ENCODE peak calls at places on chromosomes 4 and X, in six cellular contexts. Y, L, F, M, C and X are unnamed samples.

GRCh38 chr4:142840516-142841123 is 5.5 kb downstream of the INPP4B start:
- DNase-seq in C (no peak), F (peak; percentile 69), M (no peak), L (no peak), Y (no peak), X (no peak)

GRCh38 chrX:27884654-27885053 is 76.9 kb downstream of the MAGEB10 start:
- DNase-seq in Y (no peak), C (no peak), L (no peak), M (no peak), F (no peak), X (no peak)

GRCh38 chr4:144645621-144646522 is at the start of gene HHIP:
- DNase-seq in M (peak; percentile 16), Y (peak; percentile 33), C (peak; percentile 34), F (peak; percentile 65), L (peak; percentile 87), X (peak; percentile 34)

GRCh38 chr4:138235419-138235952 is 6.7 kb downstream of the SLC7A11 start:
- DNase-seq in M (peak; percentile 64), Y (no peak), C (no peak), L (no peak), F (peak; percentile 83), X (no peak)

GRCh38 chrX:38552721-38553120 is 8.6 kb upstream of the TSPAN7 start:
- DNase-seq in F (no peak), Y (no peak), C (no peak), M (no peak), L (no peak), X (no peak)

GRCh38 chr4:11106190-11106589 is 322.5 kb downstream of the HS3ST1 start:
- DNase-seq in F (peak; percentile 23), C (no peak), L (no peak), M (peak; percentile 68), Y (no peak), X (no peak)

GRCh38 chr4:21656832-21657231 is 291.7 kb downstream of the KCNIP4 start:
- DNase-seq in L (no peak), F (peak; percentile 80), C (no peak), M (peak; percentile 59), Y (no peak), X (no peak)

GRCh38 chr4:157978680-157979361 is 194.0 kb downstream of the GASK1B start:
- DNase-seq in L (no peak), Y (peak; percentile 26), F (peak; percentile 83), M (peak; percentile 44), C (peak; percentile 23), X (peak; percentile 35)

GRCh38 chrX:17597836-17598434 is 139.4 kb upstream of the SCML1 start:
- DNase-seq in C (peak; percentile 83), F (peak; percentile 82), L (no peak), Y (peak; percentile 66), M (no peak), X (peak; percentile 74)

GRCh38 chr4:147518846-147519767 is 38.2 kb downstream of the EDNRA start:
- DNase-seq in Y (no peak), M (peak; percentile 60), L (no peak), C (peak; percentile 40), F (peak; percentile 86), X (peak; percentile 45)

GRCh38 chr4:85028910-85029309 is 62.4 kb upstream of the WDFY3 start:
- DNase-seq in Y (no peak), F (peak; percentile 82), M (no peak), L (no peak), C (no peak), X (no peak)

GRCh38 chr4:37453361-37454262 is 209.1 kb downstream of the NWD2 start:
- DNase-seq in L (peak; percentile 92), M (peak; percentile 28), F (peak; percentile 46), Y (peak; percentile 15), C (peak; percentile 30), X (peak; percentile 31)

GRCh38 chr4:30789219-30789671 is 69.1 kb downstream of the PCDH7 start:
- DNase-seq in L (no peak), F (no peak), C (no peak), Y (no peak), M (no peak), X (no peak)

DNA sequence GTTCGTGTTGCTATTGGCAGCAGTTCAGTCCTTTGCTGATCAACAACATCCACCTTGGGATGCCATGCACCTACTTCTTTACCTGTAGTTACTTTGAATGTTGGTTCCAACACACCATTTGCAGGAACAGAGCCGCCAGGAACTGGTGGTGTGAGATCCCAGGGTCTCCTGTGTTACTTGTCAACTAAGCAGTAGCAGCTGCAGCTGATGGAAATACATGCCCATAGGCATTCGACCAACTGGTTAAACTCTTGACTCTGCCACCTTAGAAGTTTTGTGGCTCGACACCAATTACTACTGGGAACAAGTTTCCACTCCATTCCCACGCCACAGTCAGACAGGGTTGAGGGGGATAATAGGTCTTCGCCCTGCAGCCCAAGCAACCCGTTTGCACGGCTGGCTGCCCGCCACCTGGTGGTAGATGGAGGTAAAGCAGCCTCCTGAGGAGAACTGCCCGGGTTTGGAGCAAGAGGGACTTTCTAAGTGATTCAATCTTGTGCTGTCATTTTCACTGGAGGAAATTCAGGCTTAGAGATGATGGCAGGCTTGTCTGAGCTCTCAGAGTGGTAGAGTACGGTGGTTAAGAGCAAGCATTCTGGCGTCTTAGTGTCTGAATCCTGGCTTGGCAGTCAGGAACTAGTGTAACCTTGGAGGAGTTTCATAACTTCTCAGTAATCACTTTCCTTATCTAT is 119.2 kb upstream of the TRIM2 start:
- DNase-seq in M (peak; percentile 74), F (peak; percentile 76), L (peak; percentile 94), Y (peak; percentile 57), C (peak; percentile 64), X (peak; percentile 74)
- TF ChIP-seq CTCF in M (peak; percentile 92), F (peak; percentile 98), L (peak; percentile 96), Y (peak; percentile 88), C (peak; percentile 92), X (peak; percentile 95)

GRCh38 chr4:101367201-101367600 is 19.9 kb upstream of the PPP3CA start:
- DNase-seq in C (no peak), M (peak; percentile 79), Y (no peak), F (peak; percentile 89), L (no peak), X (no peak)
- H3K4me3 ChIP-seq in C (no peak overlapping the region), M (no peak overlapping the region), Y (no peak overlapping the region), F (no peak overlapping the region), L (no peak overlapping the region), X (no peak overlapping the region)

GRCh38 chr4:169005453-169006099 is 4.5 kb downstream of the CBR4 start:
- DNase-seq in M (no peak), L (no peak), F (peak; percentile 35), C (no peak), Y (no peak), X (no peak)
- TF ChIP-seq CTCF in M (peak; percentile 42), L (no peak), F (peak; percentile 39), C (no peak), Y (peak; percentile 16), X (peak; percentile 17)

GRCh38 chr4:108114503-108114902 is 54.2 kb downstream of the LEF1 start:
- DNase-seq in C (no peak), F (no peak), Y (no peak), M (no peak), L (no peak), X (no peak)

GRCh38 chr4:108117473-108118182 is 51.1 kb downstream of the LEF1 start:
- DNase-seq in M (no peak), Y (no peak), F (peak; percentile 5), L (no peak), C (no peak), X (no peak)

GRCh38 chr4:108118505-108118904 is 50.2 kb downstream of the LEF1 start:
- DNase-seq in L (no peak), M (peak; percentile 45), C (no peak), F (no peak), Y (no peak), X (no peak)

GRCh38 chr4:108115168-108115526 is 53.6 kb downstream of the LEF1 start:
- DNase-seq in M (no peak), Y (no peak), C (no peak), F (no peak), L (no peak), X (no peak)

DNA sequence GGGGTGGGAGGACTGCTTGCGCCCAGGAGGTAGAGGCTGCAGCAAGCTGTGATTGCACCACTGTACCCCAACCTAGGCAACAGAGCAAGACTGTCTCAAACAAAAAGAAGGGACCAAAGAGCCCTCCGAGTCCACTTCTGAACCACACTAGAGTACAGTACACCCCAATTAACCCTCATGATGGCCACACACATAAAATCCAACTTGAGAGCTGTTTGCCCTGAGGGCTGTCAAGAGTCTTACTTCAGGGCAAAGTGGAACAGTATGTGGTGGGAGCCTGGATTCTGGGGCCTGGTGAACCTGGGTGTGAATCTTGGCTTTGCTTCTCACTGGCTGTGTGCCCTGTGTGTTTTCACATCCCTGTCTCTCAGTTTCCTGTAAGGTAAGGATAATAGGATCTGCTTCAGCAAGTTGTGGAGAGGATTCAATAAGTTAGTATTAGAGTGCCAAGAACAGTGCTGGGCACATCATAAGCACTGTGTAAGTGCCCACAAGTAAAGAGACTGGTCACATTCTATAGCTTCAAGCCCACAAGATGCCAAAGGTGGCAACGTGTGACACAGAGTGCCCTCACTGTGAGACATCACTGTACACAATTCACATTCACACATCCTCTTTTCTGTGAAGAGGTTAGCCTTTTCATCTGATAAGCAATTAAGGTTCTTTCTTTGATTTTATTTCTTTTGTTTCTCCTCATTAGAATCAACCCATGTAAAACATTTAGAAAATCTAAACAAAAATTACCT is 52.1 kb downstream of the LEF1 start:
- DNase-seq in F (no peak), Y (no peak), M (no peak), L (no peak), C (no peak), X (no peak)
- H3K4me3 ChIP-seq in F (no peak overlapping the region), Y (no peak overlapping the region), M (no peak overlapping the region), L (no peak overlapping the region), C (no peak overlapping the region), X (no peak overlapping the region)

GRCh38 chr4:876780-877179 is 50.9 kb upstream of the CPLX1 start:
- DNase-seq in L (no peak), M (no peak), Y (no peak), F (no peak), C (no peak), X (no peak)
- TF ChIP-seq CTCF in L (no peak), M (no peak), Y (no peak), F (no peak), C (no peak), X (no peak)

GRCh38 chrX:12792711-12793110 is 1.5 kb downstream of the PRPS2 start:
- DNase-seq in F (no peak), M (no peak), L (no peak), C (no peak), Y (no peak), X (no peak)

GRCh38 chrX:12788645-12789044 is 2.6 kb upstream of the PRPS2 start:
- DNase-seq in F (no peak), C (no peak), L (no peak), M (no peak), Y (no peak), X (no peak)

GRCh38 chrX:12789976-12790375 is 1.2 kb upstream of the PRPS2 start:
- DNase-seq in C (no peak), L (no peak), Y (no peak), F (no peak), M (no peak), X (no peak)

GRCh38 chrX:12791253-12792228 is at the start of gene PRPS2:
- DNase-seq in F (peak; percentile 52), L (peak; percentile 91), C (peak; percentile 43), M (peak; percentile 32), Y (peak; percentile 18), X (peak; percentile 70)

GRCh38 chrX:12790878-12791252 is 347 bp upstream of the PRPS2 start:
- DNase-seq in L (no peak), C (no peak), Y (no peak), F (no peak), M (no peak), X (no peak)
- H3K4me3 ChIP-seq in L (peak overlapping the region; percentile 58), C (peak overlapping the region; percentile 61), Y (peak overlapping the region; percentile 65), F (peak overlapping the region; percentile 48), M (peak overlapping the region; percentile 68), X (peak overlapping the region; percentile 51)

GRCh38 chr4:132334081-132334480 is 815.0 kb upstream of the PCDH10 start:
- DNase-seq in M (peak; percentile 1), F (peak; percentile 40), L (no peak), C (no peak), Y (no peak), X (no peak)
- TF ChIP-seq CTCF in M (no peak), F (no peak), L (no peak), C (no peak), Y (no peak), X (no peak)

GRCh38 chr4:177381762-177382310 is 60.4 kb downstream of the AGA start:
- DNase-seq in F (no peak), Y (no peak), M (no peak), C (no peak), L (no peak), X (peak; percentile 58)
- H3K4me3 ChIP-seq in F (no peak overlapping the region), Y (no peak overlapping the region), M (no peak overlapping the region), C (no peak overlapping the region), L (no peak overlapping the region), X (no peak overlapping the region)